ENCODE peak calls at places on chromosomes 5 and 9, in six cellular contexts. L is IMR-90, P is neuronal stem cell, U is H1, Y is trophoblast cell, Q is mesenchymal stem cell. D is an unnamed sample.

GRCh38 chr9:89781838-89782237 is 177.0 kb downstream of the GADD45G start:
- DNase-seq in L (no peak), P (no peak), U (no peak), Y (no peak), Q (no peak), D (no peak)

GRCh38 chr5:79418276-79418675 is 95.7 kb downstream of the HOMER1 start:
- DNase-seq in L (no peak), P (no peak), U (no peak), Y (peak; percentile 63), Q (no peak), D (no peak)

GRCh38 chr5:33890147-33890546 is 1.6 kb downstream of the ADAMTS12 start:
- DNase-seq in L (peak; percentile 41), P (no peak), U (no peak), Y (no peak), Q (peak; percentile 56), D (no peak)

GRCh38 chr9:94642526-94642925 is 3.2 kb upstream of the FBP1 start:
- DNase-seq in L (no peak), P (no peak), U (no peak), Y (no peak), Q (no peak), D (no peak)

GRCh38 chr9:127519301-127520166 is 68.2 kb downstream of the LRSAM1 start:
- DNase-seq in L (peak; percentile 98), P (no peak), U (no peak), Y (peak; percentile 54), Q (peak; percentile 99), D (peak; percentile 68)

GRCh38 chr5:138488481-138488945 is 23.2 kb downstream of the EGR1 start:
- DNase-seq in L (peak; percentile 68), P (no peak), U (no peak), Y (peak; percentile 54), Q (no peak), D (no peak)

GRCh38 chr9:876425-876824 is 34.9 kb downstream of the DMRT1 start:
- DNase-seq in L (no peak), P (no peak), U (no peak), Y (no peak), Q (no peak), D (no peak)

GRCh38 chr9:113219186-113219936 is 1.7 kb downstream of the FKBP15 start:
- DNase-seq in L (no peak), P (no peak), U (no peak), Y (no peak), Q (no peak), D (no peak)

GRCh38 chr9:91896513-91897121 is 53.4 kb downstream of the ROR2 start:
- DNase-seq in L (peak; percentile 46), P (no peak), U (no peak), Y (no peak), Q (peak; percentile 42), D (no peak)

GRCh38 chr9:16075695-16076094 is 522.9 kb downstream of the CCDC171 start:
- DNase-seq in L (peak; percentile 60), P (no peak), U (no peak), Y (no peak), Q (no peak), D (no peak)

GRCh38 chr5:128494516-128494915 is 43.5 kb downstream of the FBN2 start:
- DNase-seq in L (no peak), P (no peak), U (no peak), Y (no peak), Q (no peak), D (peak; percentile 40)

GRCh38 chr5:54520438-54520846 is 2.9 kb downstream of the SNX18 start:
- DNase-seq in L (peak; percentile 56), P (no peak), U (no peak), Y (no peak), Q (peak; percentile 67), D (no peak)

GRCh38 chr9:104743377-104743985 is 4.0 kb upstream of the NIPSNAP3A start:
- DNase-seq in L (peak; percentile 73), P (peak; percentile 48), U (no peak), Y (peak; percentile 8), Q (peak; percentile 75), D (no peak)

GRCh38 chr5:28234356-28234968 is 1196.1 kb upstream of the CDH9 start:
- DNase-seq in L (no peak), P (no peak), U (no peak), Y (peak; percentile 11), Q (no peak), D (no peak)

GRCh38 chr9:134307674-134308638 is 18.3 kb upstream of the RXRA start:
- DNase-seq in L (no peak), P (no peak), U (no peak), Y (no peak), Q (no peak), D (no peak)

GRCh38 chr5:1153428-1153827 is 41.6 kb upstream of the SLC12A7 start:
- DNase-seq in L (no peak), P (no peak), U (no peak), Y (no peak), Q (no peak), D (no peak)

GRCh38 chr9:112555844-112556482 is 69.3 kb downstream of the KIAA1958 start:
- DNase-seq in L (no peak), P (no peak), U (no peak), Y (peak; percentile 55), Q (no peak), D (no peak)

GRCh38 chr5:168073991-168074800 is 217.2 kb upstream of the WWC1 start:
- DNase-seq in L (no peak), P (no peak), U (no peak), Y (no peak), Q (no peak), D (no peak)

GRCh38 chr5:126826619-126827215 is 49.8 kb downstream of the LMNB1 start:
- DNase-seq in L (no peak), P (no peak), U (no peak), Y (no peak), Q (no peak), D (no peak)

GRCh38 chr5:172647341-172648007 is 6.4 kb downstream of the NEURL1B start:
- DNase-seq in L (no peak), P (no peak), U (no peak), Y (no peak), Q (no peak), D (no peak)

GRCh38 chr5:1285141-1285540 is 9.7 kb downstream of the TERT start:
- DNase-seq in L (no peak), P (no peak), U (no peak), Y (no peak), Q (no peak), D (no peak)

GRCh38 chr9:16341176-16341575 is 529.3 kb downstream of the BNC2 start:
- DNase-seq in L (peak; percentile 49), P (no peak), U (no peak), Y (no peak), Q (peak; percentile 33), D (no peak)

GRCh38 chr5:160310910-160311295 is 1.5 kb downstream of the CCNJL start:
- DNase-seq in L (no peak), P (no peak), U (no peak), Y (no peak), Q (no peak), D (peak; percentile 46)

GRCh38 chr5:160303690-160304089 is 8.7 kb downstream of the CCNJL start:
- DNase-seq in L (no peak), P (no peak), U (no peak), Y (no peak), Q (no peak), D (no peak)

GRCh38 chr5:160310140-160310909 is 2.0 kb downstream of the CCNJL start:
- DNase-seq in L (no peak), P (no peak), U (no peak), Y (no peak), Q (no peak), D (no peak)

GRCh38 chr5:160306711-160307110 is 5.7 kb downstream of the CCNJL start:
- DNase-seq in L (no peak), P (no peak), U (no peak), Y (no peak), Q (no peak), D (no peak)

DNA sequence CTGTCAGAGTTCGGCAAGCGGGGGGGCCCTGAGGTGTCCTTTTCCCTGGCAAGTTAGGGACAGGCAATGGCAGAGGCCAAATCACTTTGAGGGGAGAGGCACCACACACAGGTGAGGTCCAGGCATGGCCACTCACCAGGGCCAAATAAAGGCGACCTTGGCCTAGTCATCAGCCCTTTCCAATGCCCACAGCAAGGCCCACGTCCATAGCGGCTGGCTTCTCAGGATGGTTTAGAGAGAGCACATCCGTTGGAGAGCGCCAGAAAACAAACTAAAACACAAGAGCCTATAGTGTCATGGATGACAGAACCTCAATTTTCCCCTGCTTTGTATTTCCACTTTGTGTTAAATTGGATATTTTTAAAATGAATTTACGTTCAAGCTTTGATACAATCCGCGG is 7.0 kb downstream of the CCNJL start:
- DNase-seq in L (no peak), P (no peak), U (no peak), Y (no peak), Q (no peak), D (no peak)
- H3K14ac ChIP-seq in L (no peak overlapping the region), P (no peak overlapping the region), U (no peak overlapping the region), Y (no peak overlapping the region), Q (no peak overlapping the region), D (no peak overlapping the region)

GRCh38 chr9:130693426-130694191 is at the start of gene EXOSC2:
- DNase-seq in L (peak; percentile 98), P (peak; percentile 95), U (peak; percentile 86), Y (peak; percentile 97), Q (peak; percentile 98), D (peak; percentile 99)
- H3K4me2 ChIP-seq in L (peak within 1 kb of the TSS; percentile 93), P (peak within 1 kb of the TSS; percentile 67), U (peak within 1 kb of the TSS; percentile 78), Y (peak within 1 kb of the TSS; percentile 80), Q (peak within 1 kb of the TSS; percentile 91), D (peak within 1 kb of the TSS; percentile 97)

DNA sequence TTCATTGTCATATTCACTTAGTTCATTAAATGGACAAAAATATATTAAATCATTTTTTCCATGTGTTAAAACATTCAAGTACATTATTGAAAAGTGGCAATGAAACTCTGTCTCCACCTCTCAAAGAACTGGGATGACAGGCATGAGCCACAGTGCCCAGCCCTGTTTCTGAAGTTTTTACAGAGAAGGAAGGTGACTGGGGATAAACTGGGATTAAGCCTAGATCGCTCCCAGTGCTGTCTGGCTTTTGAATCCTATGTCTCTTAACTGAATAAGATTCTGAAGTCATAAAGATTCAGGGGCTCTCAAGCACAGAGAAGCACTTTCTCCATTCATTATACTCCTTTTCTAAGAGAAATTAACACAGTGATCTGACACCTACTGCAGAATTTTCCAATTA is 88.3 kb downstream of the SLC38A9 start:
- DNase-seq in L (no peak), P (no peak), U (no peak), Y (no peak), Q (no peak), D (no peak)
- H3K14ac ChIP-seq in L (no peak overlapping the region), P (no peak overlapping the region), U (no peak overlapping the region), Y (peak overlapping the region; percentile 66), Q (no peak overlapping the region), D (no peak overlapping the region)

DNA sequence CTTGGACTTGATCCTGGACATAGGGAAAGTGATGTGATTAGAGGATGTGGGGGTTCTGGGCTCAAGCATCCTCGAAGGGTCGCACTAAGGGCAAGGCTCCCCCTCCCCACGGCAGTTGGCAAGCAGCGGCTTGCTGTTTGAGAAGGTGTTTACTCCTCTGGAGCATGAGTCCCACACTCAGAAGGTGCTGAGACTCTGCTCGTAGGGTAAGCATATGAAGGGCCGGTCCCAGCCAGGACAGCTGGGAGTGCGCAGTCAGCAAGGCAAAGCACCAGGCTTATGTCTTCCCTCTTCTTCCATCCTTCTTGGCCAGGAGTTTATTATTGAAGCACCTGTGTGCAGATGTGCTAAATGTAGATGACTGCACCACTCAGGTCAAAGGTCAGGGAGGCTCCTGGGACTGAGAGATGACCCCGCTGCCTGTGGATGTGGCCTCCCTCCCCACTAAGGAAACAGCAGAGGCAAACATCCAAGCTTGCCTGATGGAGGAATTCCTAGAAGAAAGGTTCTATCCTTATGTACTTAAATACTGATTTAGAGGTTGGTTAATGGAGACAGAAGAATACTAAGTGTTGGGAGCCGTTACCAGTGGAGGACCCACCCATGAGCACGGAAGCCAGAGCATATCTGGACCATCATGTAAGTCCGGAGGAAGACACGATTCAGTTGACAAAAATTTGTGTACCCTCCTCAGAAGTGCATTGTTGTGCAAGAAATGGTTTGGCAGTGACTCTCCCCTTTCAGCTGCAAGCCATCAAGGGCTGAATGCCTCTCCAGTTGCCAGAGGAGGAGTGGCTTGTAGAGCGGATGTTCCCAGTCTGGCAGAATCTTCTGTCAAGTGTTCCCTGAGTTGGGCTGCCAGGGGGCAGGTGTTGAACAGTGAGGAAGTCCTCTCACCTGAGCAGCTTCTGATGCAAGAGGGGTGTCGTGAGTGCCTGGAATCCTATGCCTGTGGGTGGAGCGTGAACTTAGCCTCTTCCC is 27.2 kb upstream of the CDKN2AIPNL start:
- DNase-seq in L (peak; percentile 98), P (no peak), U (no peak), Y (peak; percentile 99), Q (peak; percentile 93), D (peak; percentile 92)
- H3K4me2 ChIP-seq in L (peak overlapping the region; percentile 47), P (no peak overlapping the region), U (no peak overlapping the region), Y (no peak overlapping the region), Q (no peak overlapping the region), D (no peak overlapping the region)

D was measured in H9.